ENCODE peak calls at places on chromosomes 7 and 10, in eight cellular contexts. X is GM23248, Q is neural progenitor cell, L is hepatocyte, J is HCT116, K is PC-3, V is OCI-LY7, T is GM23338. P is an unnamed sample.

GRCh38 chr10:21364196-21365114 is 161.0 kb downstream of the SKIDA1 start:
- DNase-seq in T (peak; percentile 85), L (peak; percentile 44), K (peak; percentile 97), V (no peak), Q (peak; percentile 89), J (peak; percentile 94), X (peak; percentile 87), P (no peak)

GRCh38 chr10:88879754-88880286 is at the start of gene STAMBPL1:
- DNase-seq in Q (no peak), T (no peak), J (no peak), K (peak; percentile 27), L (peak; percentile 69), V (peak; percentile 88), X (no peak), P (peak; percentile 72)

GRCh38 chr10:63670291-63670898 is 149.2 kb downstream of the REEP3 start:
- DNase-seq in V (no peak), X (peak; percentile 67), L (no peak), K (no peak), T (peak; percentile 58), Q (no peak), J (no peak), P (no peak)

GRCh38 chr7:82443044-82443800 is at the start of gene CACNA2D1:
- DNase-seq in L (peak; percentile 46), V (no peak), J (no peak), T (peak; percentile 60), K (no peak), X (peak; percentile 72), Q (peak; percentile 83), P (peak; percentile 60)

GRCh38 chr7:74043523-74043951 is 15.6 kb downstream of the ELN start:
- DNase-seq in X (peak; percentile 60), J (no peak), T (peak; percentile 58), L (no peak), K (no peak), V (no peak), Q (peak; percentile 79), P (no peak)

GRCh38 chr10:31586708-31587107 is 267.7 kb downstream of the ZEB1 start:
- DNase-seq in X (no peak), T (no peak), K (no peak), L (no peak), Q (no peak), V (no peak), J (no peak), P (no peak)

GRCh38 chr10:13382759-13383753 is 35.0 kb upstream of the SEPHS1 start:
- DNase-seq in L (peak; percentile 72), K (peak; percentile 34), Q (no peak), J (no peak), T (peak; percentile 67), X (peak; percentile 17), V (no peak), P (no peak)

GRCh38 chr10:69065406-69066361 is 22.2 kb upstream of the SRGN start:
- DNase-seq in Q (no peak), V (no peak), K (peak; percentile 59), X (peak; percentile 86), L (no peak), J (no peak), T (no peak), P (no peak)

GRCh38 chr7:114554781-114555537 is 140.3 kb downstream of the FOXP2 start:
- DNase-seq in X (peak; percentile 86), Q (no peak), L (no peak), V (no peak), J (peak; percentile 23), T (no peak), K (peak; percentile 38), P (no peak)

GRCh38 chr7:12578930-12579640 is 8.6 kb downstream of the SCIN start:
- DNase-seq in X (no peak), L (no peak), Q (no peak), T (no peak), V (no peak), K (no peak), J (no peak), P (no peak)

GRCh38 chr7:132371948-132372347 is 204.3 kb downstream of the PLXNA4 start:
- DNase-seq in Q (no peak), V (no peak), L (no peak), T (no peak), K (no peak), X (no peak), J (no peak), P (no peak)

GRCh38 chr10:6114758-6115410 is 26.1 kb downstream of the RBM17 start:
- DNase-seq in T (no peak), X (peak; percentile 87), K (peak; percentile 43), V (no peak), L (no peak), Q (no peak), J (no peak), P (no peak)

GRCh38 chr7:83672157-83672556 is 23.2 kb upstream of the SEMA3E start:
- DNase-seq in T (peak; percentile 59), V (no peak), Q (peak; percentile 72), L (no peak), J (no peak), K (no peak), X (no peak), P (no peak)

GRCh38 chr7:55210716-55211115 is 154.4 kb upstream of the LANCL2 start:
- DNase-seq in T (no peak), V (no peak), Q (no peak), J (no peak), L (no peak), X (no peak), K (no peak), P (no peak)

GRCh38 chr10:104767745-104768144 is 126.7 kb downstream of the SORCS3 start:
- DNase-seq in T (no peak), X (no peak), K (no peak), V (no peak), J (peak; percentile 13), L (no peak), Q (no peak), P (no peak)

GRCh38 chr10:101014966-101015581 is 15.5 kb downstream of the LZTS2 start:
- DNase-seq in K (peak; percentile 81), V (no peak), T (no peak), Q (no peak), J (no peak), L (peak; percentile 55), X (peak; percentile 95), P (no peak)

GRCh38 chr7:91347288-91347687 is 83.1 kb downstream of the FZD1 start:
- DNase-seq in L (no peak), Q (no peak), V (no peak), X (no peak), T (no peak), K (no peak), J (no peak), P (no peak)

GRCh38 chr7:76424413-76425111 is at the start of gene ZP3:
- DNase-seq in K (no peak), Q (no peak), L (no peak), X (no peak), T (no peak), J (no peak), V (peak; percentile 7), P (peak; percentile 87)

GRCh38 chr10:99827906-99828305 is 45.5 kb downstream of the ABCC2 start:
- DNase-seq in X (peak; percentile 63), T (no peak), L (no peak), J (no peak), K (peak; percentile 7), V (no peak), Q (no peak), P (no peak)

GRCh38 chr7:77266162-77266807 is 66.7 kb upstream of the FGL2 start:
- DNase-seq in L (no peak), K (peak; percentile 15), J (no peak), V (peak; percentile 3), Q (no peak), X (no peak), T (no peak), P (no peak)

GRCh38 chr10:21330628-21331020 is 194.9 kb downstream of the SKIDA1 start:
- DNase-seq in L (no peak), K (no peak), Q (no peak), T (no peak), J (no peak), V (no peak), X (no peak), P (no peak)

GRCh38 chr7:106590209-106590816 is 70.6 kb downstream of the CCDC71L start:
- DNase-seq in X (no peak), J (no peak), K (no peak), Q (no peak), T (no peak), L (no peak), V (no peak), P (no peak)
- TF ChIP-seq EZH2phosphoT487 in X (no peak), J (no peak), K (no peak), Q (no peak), T (no peak), L (no peak), V (no peak), P (no peak)

DNA sequence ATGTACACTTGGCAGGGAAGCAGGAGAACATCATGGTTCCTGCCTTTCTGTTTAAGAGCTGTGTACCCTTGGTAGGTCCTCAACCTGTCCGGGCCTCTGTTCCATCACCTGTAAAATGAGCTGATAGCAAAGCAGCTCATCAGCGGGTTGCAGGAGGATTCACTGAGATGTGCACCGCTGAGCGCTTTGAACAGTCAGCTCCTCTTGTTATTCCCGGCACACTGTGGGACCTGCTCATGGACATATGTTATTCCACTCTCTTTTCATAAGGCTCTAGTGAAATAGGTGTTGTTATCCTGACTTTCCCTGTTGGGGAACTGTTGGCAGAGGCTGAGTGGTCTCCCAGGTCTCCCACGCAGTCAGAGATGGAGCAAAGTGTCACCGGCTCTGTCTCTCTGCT is 497.5 kb upstream of the ZMIZ1 start:
- DNase-seq in X (no peak), K (no peak), Q (no peak), L (no peak), V (no peak), T (no peak), J (no peak), P (no peak)
- TF ChIP-seq EZH2phosphoT487 in X (no peak), K (no peak), Q (no peak), L (no peak), V (no peak), T (no peak), J (no peak), P (no peak)

GRCh38 chr10:118764195-118764594 is 9.4 kb upstream of the CACUL1 start:
- DNase-seq in K (no peak), T (no peak), V (no peak), J (no peak), L (no peak), X (peak; percentile 15), Q (no peak), P (no peak)
- TF ChIP-seq EZH2phosphoT487 in K (no peak), T (no peak), V (no peak), J (no peak), L (no peak), X (no peak), Q (no peak), P (no peak)

DNA sequence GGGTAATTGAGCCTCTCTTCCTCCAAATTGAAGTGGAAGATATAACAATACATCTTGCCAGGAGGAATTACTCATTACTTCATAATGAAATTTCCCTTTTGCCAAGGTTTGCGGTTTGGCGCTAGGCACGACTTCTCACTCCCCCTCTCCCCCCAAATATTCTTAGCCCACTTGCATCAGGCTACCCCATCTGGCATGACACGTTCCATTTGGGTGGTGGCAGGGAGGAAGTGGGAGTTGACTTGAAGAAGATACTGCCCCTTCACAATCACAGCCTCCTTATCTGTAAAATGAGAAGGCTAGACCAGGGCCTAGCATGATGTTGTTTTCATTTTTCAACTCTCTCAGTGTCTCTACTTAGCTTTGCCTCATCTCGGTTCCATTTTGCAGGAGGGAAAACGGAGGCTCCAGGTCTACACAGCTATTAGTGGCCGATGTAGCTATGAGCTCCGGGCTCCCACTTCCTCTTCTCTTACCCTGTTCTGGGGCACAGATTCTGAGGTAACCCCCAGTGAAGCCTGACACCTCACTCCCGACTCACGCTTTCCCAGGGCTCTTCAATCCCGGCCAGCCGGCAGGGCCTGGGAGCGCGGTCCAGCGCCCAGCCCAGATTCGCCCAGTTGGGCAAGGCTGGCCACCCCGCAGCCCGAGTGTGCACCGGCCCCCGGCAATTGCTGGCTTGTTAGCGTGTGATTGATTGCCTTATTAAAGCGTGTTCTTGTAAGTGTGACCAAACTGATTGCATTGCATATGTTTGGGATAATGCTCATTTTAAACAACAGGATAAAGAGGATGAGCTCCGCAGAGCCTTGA is 6.5 kb downstream of the EVX1 start:
- DNase-seq in Q (peak; percentile 55), K (no peak), L (no peak), J (no peak), T (peak; percentile 37), V (no peak), X (peak; percentile 87), P (no peak)
- TF ChIP-seq EZH2phosphoT487 in Q (peak; percentile 71), K (no peak), L (no peak), J (no peak), T (peak; percentile 58), V (no peak), X (no peak), P (no peak)